ENCODE peak calls at places on chromosome 20, in six cellular contexts. T is uterus, K is Calu3, I is amniotic epithelial cell, Z is iPS DF 19.7, Y is T-helper 2 cell. L is an unnamed sample.

GRCh38 chr20:46058656-46059281 is 29.8 kb downstream of the SLC12A5 start:
- DNase-seq in Z (peak; percentile 33), I (no peak), K (no peak), T (no peak), Y (no peak), L (peak; percentile 32)

GRCh38 chr20:63114693-63115069 is 101.2 kb downstream of the YTHDF1 start:
- DNase-seq in Y (no peak), I (no peak), Z (no peak), T (no peak), K (peak; percentile 28), L (no peak)

GRCh38 chr20:2749951-2750342 is 50.5 kb downstream of the CPXM1 start:
- DNase-seq in T (no peak), K (no peak), Y (no peak), Z (no peak), I (no peak), L (no peak)

GRCh38 chr20:51596656-51597388 is 54.3 kb upstream of the NFATC2 start:
- DNase-seq in K (no peak), Z (no peak), Y (no peak), T (no peak), I (no peak), L (no peak)

GRCh38 chr20:32521780-32522524 is 63.2 kb downstream of the NOL4L start:
- DNase-seq in T (peak; percentile 47), Z (no peak), Y (peak; percentile 41), I (peak; percentile 34), K (peak; percentile 89), L (peak; percentile 95)

GRCh38 chr20:63553933-63554290 is at the start of gene FNDC11:
- DNase-seq in T (no peak), K (no peak), Z (no peak), Y (peak; percentile 33), I (no peak), L (peak; percentile 55)

GRCh38 chr20:12358006-12358654 is 440.4 kb downstream of the BTBD3 start:
- DNase-seq in I (peak; percentile 31), K (no peak), T (no peak), Y (no peak), Z (peak; percentile 35), L (no peak)

GRCh38 chr20:53608456-53609413 is 15.1 kb upstream of the ZNF217 start:
- DNase-seq in T (no peak), Y (no peak), I (peak; percentile 69), K (no peak), Z (no peak), L (no peak)

GRCh38 chr20:57749131-57749690 is 39.4 kb upstream of the PMEPA1 start:
- DNase-seq in Z (no peak), K (no peak), T (no peak), I (no peak), Y (no peak), L (no peak)

GRCh38 chr20:36148439-36148838 is 6.1 kb upstream of the EPB41L1 start:
- DNase-seq in T (no peak), Z (no peak), K (no peak), I (no peak), Y (no peak), L (no peak)

GRCh38 chr20:37758332-37758731 is 64.5 kb downstream of the CTNNBL1 start:
- DNase-seq in Y (no peak), K (peak; percentile 35), I (no peak), T (no peak), Z (peak; percentile 15), L (no peak)

GRCh38 chr20:61630816-61631215 is 378.8 kb downstream of the CDH4 start:
- DNase-seq in Y (no peak), T (no peak), I (no peak), K (no peak), Z (no peak), L (no peak)

GRCh38 chr20:22341508-22341907 is 242.9 kb downstream of the FOXA2 start:
- DNase-seq in Y (no peak), Z (no peak), T (no peak), I (no peak), K (no peak), L (no peak)

GRCh38 chr20:63740070-63740500 is 509 bp downstream of the SLC2A4RG start:
- DNase-seq in Y (peak; percentile 42), T (peak; percentile 43), K (peak; percentile 67), Z (no peak), I (peak; percentile 20), L (no peak)

L was measured in neural crest cell.